ENCODE peak calls at places on chromosomes 4 and X, in six cellular contexts. A is kidney tubule cell, B is NCI-H1694 treated with DMSO at 0.1 percent for 48 hours, N is activated T-helper 1 cell treated with Interleukin-2 at 50 U/mL for 16 hours, D is posterior vena cava, J is hypothalamus. R is an unnamed sample.

GRCh38 chr4:80266267-80266901 is at the start of gene FGF5:
- DNase-seq in J (no peak), B (peak), N (no peak), D (peak), A (peak), R (peak)

GRCh38 chr4:64581422-64581821 is 172.2 kb upstream of the TECRL start:
- DNase-seq in B (no peak), D (no peak), A (peak), N (no peak), J (no peak), R (no peak)

GRCh38 chrX:70038515-70038914 is 11.2 kb downstream of the AWAT2 start:
- DNase-seq in N (no peak), B (no peak), A (no peak), D (no peak), J (no peak), R (no peak)

GRCh38 chrX:100674705-100675104 is 30.7 kb downstream of the SRPX2 start:
- DNase-seq in D (no peak), J (no peak), N (no peak), A (no peak), B (no peak), R (no peak)

GRCh38 chr4:10773010-10773409 is 88.4 kb upstream of the CLNK start:
- DNase-seq in N (no peak), J (no peak), D (no peak), A (no peak), B (no peak), R (no peak)

GRCh38 chr4:162201673-162202072 is 37.9 kb upstream of the FSTL5 start:
- DNase-seq in N (no peak), D (no peak), B (no peak), A (no peak), J (no peak), R (no peak)

GRCh38 chr4:89889289-89889688 is 5.4 kb upstream of the MMRN1 start:
- DNase-seq in D (no peak), A (no peak), N (no peak), B (no peak), J (no peak), R (no peak)

GRCh38 chr4:54852061-54852460 is 194.3 kb downstream of the KIT start:
- DNase-seq in B (no peak), N (no peak), D (no peak), A (no peak), J (peak), R (no peak)

GRCh38 chr4:164508836-164509235 is 245.1 kb upstream of the SMIM31 start:
- DNase-seq in A (no peak), D (no peak), B (no peak), J (no peak), N (no peak), R (no peak)

GRCh38 chrX:2703991-2704369 is 12.9 kb downstream of the CD99 start:
- DNase-seq in J (no peak), A (no peak), N (no peak), D (peak), B (no peak), R (no peak)

GRCh38 chr4:8391972-8392371 is 48.6 kb downstream of the ACOX3 start:
- DNase-seq in D (no peak), B (peak), A (peak), N (no peak), J (peak), R (no peak)

GRCh38 chr4:38013461-38014366 is 53.5 kb downstream of the PTTG2 start:
- DNase-seq in A (peak), N (no peak), J (no peak), B (no peak), D (no peak), R (no peak)

GRCh38 chr4:177369372-177369771 is 59.7 kb downstream of the NEIL3 start:
- DNase-seq in B (no peak), J (no peak), A (no peak), N (no peak), D (no peak), R (no peak)

GRCh38 chr4:48331577-48332340 is 9.6 kb upstream of the SLAIN2 start:
- DNase-seq in J (no peak), B (no peak), D (no peak), A (peak), N (no peak), R (no peak)

GRCh38 chr4:164542431-164542830 is 211.5 kb upstream of the SMIM31 start:
- DNase-seq in A (no peak), J (no peak), B (no peak), N (no peak), D (no peak), R (no peak)

GRCh38 chrX:17590892-17591740 is 146.2 kb upstream of the SCML1 start:
- DNase-seq in D (no peak), N (no peak), J (peak), B (peak), A (peak), R (peak)

GRCh38 chrX:44223150-44223549 is 120.3 kb downstream of the EFHC2 start:
- DNase-seq in B (no peak), N (no peak), J (no peak), A (peak), D (no peak), R (peak)

GRCh38 chrX:106481341-106481740 is 130.4 kb upstream of the RADX start:
- DNase-seq in D (no peak), N (no peak), A (peak), B (peak), J (peak), R (peak)

GRCh38 chr4:112348488-112349158 is 51.5 kb downstream of the ALPK1 start:
- DNase-seq in J (peak), A (peak), D (peak), N (no peak), B (peak), R (peak)

GRCh38 chr4:118762753-118763477 is 73.0 kb downstream of the SEC24D start:
- DNase-seq in J (no peak), B (no peak), N (no peak), D (no peak), A (no peak), R (no peak)

GRCh38 chr4:74055498-74055897 is 17.0 kb upstream of the CXCL3 start:
- DNase-seq in A (no peak), B (no peak), J (no peak), D (no peak), N (no peak), R (no peak)

GRCh38 chr4:45317276-45317675 is 590.9 kb upstream of the GNPDA2 start:
- DNase-seq in D (no peak), B (no peak), N (no peak), A (no peak), J (no peak), R (no peak)